ENCODE peak calls at places on chromosomes 6 and 20, in five cellular contexts. One of them, this sample, is unnamed.

GRCh38 chr6:18503588-18504231 is 116.6 kb downstream of the RNF144B start:
- DNase-seq in CD8-positive, alpha-beta T cell: peak; percentile 22
- DNase-seq in epithelial cell of esophagus: peak; percentile 81
- DNase-seq in pons: peak; percentile 90
- DNase-seq in B cell: peak; percentile 71
- DNase-seq in this sample: peak; percentile 89

GRCh38 chr6:73893696-73894095 is 197.7 kb downstream of the CD109 start:
- DNase-seq in CD8-positive, alpha-beta T cell: no peak
- DNase-seq in epithelial cell of esophagus: no peak
- DNase-seq in pons: no peak
- DNase-seq in B cell: no peak
- DNase-seq in this sample: no peak

GRCh38 chr20:47315339-47315662 is 41.2 kb downstream of the ZMYND8 start:
- DNase-seq in CD8-positive, alpha-beta T cell: no peak
- DNase-seq in epithelial cell of esophagus: peak; percentile 22
- DNase-seq in pons: no peak
- DNase-seq in B cell: no peak
- DNase-seq in this sample: peak; percentile 51

GRCh38 chr6:1758076-1758679 is 148.5 kb downstream of the FOXC1 start:
- DNase-seq in CD8-positive, alpha-beta T cell: no peak
- DNase-seq in epithelial cell of esophagus: peak; percentile 16
- DNase-seq in pons: no peak
- DNase-seq in B cell: no peak
- DNase-seq in this sample: peak; percentile 24

GRCh38 chr6:31701666-31702420 is 1.3 kb downstream of the ABHD16A start:
- DNase-seq in CD8-positive, alpha-beta T cell: no peak
- DNase-seq in epithelial cell of esophagus: no peak
- DNase-seq in pons: peak; percentile 18
- DNase-seq in B cell: peak; percentile 24
- DNase-seq in this sample: peak; percentile 70

GRCh38 chr20:57581202-57582028 is 20.5 kb downstream of the PCK1 start:
- DNase-seq in CD8-positive, alpha-beta T cell: no peak
- DNase-seq in epithelial cell of esophagus: no peak
- DNase-seq in pons: peak; percentile 18
- DNase-seq in B cell: no peak
- DNase-seq in this sample: no peak

GRCh38 chr20:57211949-57212889 is 54.2 kb downstream of the BMP7 start:
- DNase-seq in CD8-positive, alpha-beta T cell: no peak
- DNase-seq in epithelial cell of esophagus: peak; percentile 81
- DNase-seq in pons: no peak
- DNase-seq in B cell: no peak
- DNase-seq in this sample: peak; percentile 32

GRCh38 chr20:1819311-1820136 is 75.7 kb upstream of the SIRPA start:
- DNase-seq in CD8-positive, alpha-beta T cell: no peak
- DNase-seq in epithelial cell of esophagus: no peak
- DNase-seq in pons: peak; percentile 72
- DNase-seq in B cell: no peak
- DNase-seq in this sample: no peak

GRCh38 chr20:38962898-38963484 is 847 bp downstream of the DHX35 start:
- DNase-seq in CD8-positive, alpha-beta T cell: no peak
- DNase-seq in epithelial cell of esophagus: no peak
- DNase-seq in pons: no peak
- DNase-seq in B cell: no peak
- DNase-seq in this sample: peak; percentile 39

GRCh38 chr20:25079171-25079570 is 2.8 kb downstream of the VSX1 start:
- DNase-seq in CD8-positive, alpha-beta T cell: no peak
- DNase-seq in epithelial cell of esophagus: no peak
- DNase-seq in pons: no peak
- DNase-seq in B cell: no peak
- DNase-seq in this sample: no peak

GRCh38 chr6:156752666-156753301 is 24.4 kb upstream of the ARID1B start:
- DNase-seq in CD8-positive, alpha-beta T cell: no peak
- DNase-seq in epithelial cell of esophagus: no peak
- DNase-seq in pons: peak; percentile 11
- DNase-seq in B cell: peak; percentile 73
- DNase-seq in this sample: peak; percentile 66

GRCh38 chr6:160121558-160121957 is at the start of gene SLC22A1:
- DNase-seq in CD8-positive, alpha-beta T cell: no peak
- DNase-seq in epithelial cell of esophagus: no peak
- DNase-seq in pons: no peak
- DNase-seq in B cell: no peak
- DNase-seq in this sample: no peak

GRCh38 chr6:42428326-42429041 is 23.2 kb downstream of the TRERF1 start:
- DNase-seq in CD8-positive, alpha-beta T cell: peak; percentile 30
- DNase-seq in epithelial cell of esophagus: no peak
- DNase-seq in pons: no peak
- DNase-seq in B cell: no peak
- DNase-seq in this sample: no peak

GRCh38 chr6:5529733-5530132 is 268.4 kb downstream of the FARS2 start:
- DNase-seq in CD8-positive, alpha-beta T cell: no peak
- DNase-seq in epithelial cell of esophagus: no peak
- DNase-seq in pons: no peak
- DNase-seq in B cell: no peak
- DNase-seq in this sample: no peak

GRCh38 chr6:53128842-53129241 is 19.8 kb downstream of the GCM1 start:
- DNase-seq in CD8-positive, alpha-beta T cell: no peak
- DNase-seq in epithelial cell of esophagus: peak; percentile 91
- DNase-seq in pons: no peak
- DNase-seq in B cell: no peak
- DNase-seq in this sample: no peak

GRCh38 chr6:136506124-136506799 is 44.0 kb downstream of the MAP7 start:
- DNase-seq in CD8-positive, alpha-beta T cell: no peak
- DNase-seq in epithelial cell of esophagus: no peak
- DNase-seq in pons: no peak
- DNase-seq in B cell: no peak
- DNase-seq in this sample: no peak

This sample was measured in DMS53.